ENCODE peak calls at places on chromosomes 16 and 17, in five cellular contexts. F is upper lobe of right lung, C is small intestine, B is ascending aorta, W is tibial artery. Q is an unnamed sample.
A peak's percentile ranks its signal among the peaks of the same experiment; 100 is the strongest.

GRCh38 chr16:14186007-14186953 is 115.2 kb downstream of the MRTFB start:
- DNase-seq in F (no peak), C (no peak), B (no peak), W (peak; percentile 32), Q (peak; percentile 18)

GRCh38 chr16:82363026-82363816 is 193.2 kb upstream of the MPHOSPH6 start:
- DNase-seq in F (no peak), C (no peak), B (no peak), W (no peak), Q (no peak)

GRCh38 chr17:43855061-43855460 is 8.1 kb downstream of the CD300LG start:
- DNase-seq in F (peak; percentile 58), C (no peak), B (no peak), W (no peak), Q (no peak)

GRCh38 chr16:1310832-1311200 is 1.4 kb downstream of the UBE2I start:
- DNase-seq in F (no peak), C (no peak), B (no peak), W (no peak), Q (no peak)

GRCh38 chr16:88617268-88618031 is 20.9 kb upstream of the IL17C start:
- DNase-seq in F (no peak), C (peak; percentile 92), B (no peak), W (no peak), Q (no peak)

GRCh38 chr16:81127051-81127450 is 30.9 kb upstream of the GCSH start:
- DNase-seq in F (no peak), C (no peak), B (no peak), W (no peak), Q (no peak)

GRCh38 chr17:61340431-61340830 is 59.2 kb upstream of the TBX2 start:
- DNase-seq in F (no peak), C (no peak), B (no peak), W (no peak), Q (no peak)

GRCh38 chr17:18156171-18156975 is 27.3 kb upstream of the ALKBH5 start:
- DNase-seq in F (no peak), C (no peak), B (no peak), W (no peak), Q (no peak)

GRCh38 chr16:12611006-12611477 is 192.6 kb downstream of the CPPED1 start:
- DNase-seq in F (no peak), C (no peak), B (no peak), W (no peak), Q (no peak)

DNA sequence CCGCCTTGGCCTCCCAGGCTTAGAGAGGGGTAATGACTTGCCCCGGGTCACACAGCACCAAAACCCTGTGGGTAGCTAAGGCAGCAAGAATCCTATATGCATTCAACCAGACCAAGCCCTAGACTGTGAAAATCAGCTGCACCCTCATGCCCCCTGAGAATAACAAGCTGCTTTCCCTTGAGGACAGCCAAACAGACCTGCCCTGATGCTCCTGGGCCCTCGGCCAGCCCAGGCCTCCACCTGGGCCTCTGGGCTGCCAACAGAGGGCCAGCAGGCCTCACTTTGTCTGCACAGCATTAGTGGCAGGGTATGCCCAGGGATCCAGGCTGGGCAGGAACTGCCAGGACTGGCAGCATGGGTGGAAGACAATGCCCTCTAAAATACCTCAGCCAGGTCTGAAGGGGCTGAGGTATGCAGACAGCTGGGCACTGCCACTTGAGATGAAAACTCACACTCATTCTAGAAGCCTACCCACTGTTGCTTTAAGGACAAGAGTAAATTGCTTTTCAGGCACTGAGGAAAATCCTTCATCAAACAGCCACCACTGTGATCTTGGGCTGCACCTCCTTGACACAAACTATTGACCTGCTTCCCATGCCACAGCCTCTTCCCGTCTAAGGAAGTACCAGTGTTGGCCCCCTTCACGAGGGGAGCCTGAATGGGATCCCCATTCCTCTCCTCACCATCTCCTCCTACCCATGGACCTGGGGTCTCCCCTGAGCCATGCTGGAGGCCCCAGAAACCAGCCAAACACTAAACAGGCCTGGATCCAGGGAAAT is 8.8 kb downstream of the ST3GAL2 start:
- DNase-seq in F (no peak), C (no peak), B (no peak), W (no peak), Q (no peak)
- H3K27ac ChIP-seq in F (peak overlapping the region; percentile 85), C (peak overlapping the region; percentile 69), B (peak overlapping the region; percentile 37), W (no peak overlapping the region), Q (no peak overlapping the region)

DNA sequence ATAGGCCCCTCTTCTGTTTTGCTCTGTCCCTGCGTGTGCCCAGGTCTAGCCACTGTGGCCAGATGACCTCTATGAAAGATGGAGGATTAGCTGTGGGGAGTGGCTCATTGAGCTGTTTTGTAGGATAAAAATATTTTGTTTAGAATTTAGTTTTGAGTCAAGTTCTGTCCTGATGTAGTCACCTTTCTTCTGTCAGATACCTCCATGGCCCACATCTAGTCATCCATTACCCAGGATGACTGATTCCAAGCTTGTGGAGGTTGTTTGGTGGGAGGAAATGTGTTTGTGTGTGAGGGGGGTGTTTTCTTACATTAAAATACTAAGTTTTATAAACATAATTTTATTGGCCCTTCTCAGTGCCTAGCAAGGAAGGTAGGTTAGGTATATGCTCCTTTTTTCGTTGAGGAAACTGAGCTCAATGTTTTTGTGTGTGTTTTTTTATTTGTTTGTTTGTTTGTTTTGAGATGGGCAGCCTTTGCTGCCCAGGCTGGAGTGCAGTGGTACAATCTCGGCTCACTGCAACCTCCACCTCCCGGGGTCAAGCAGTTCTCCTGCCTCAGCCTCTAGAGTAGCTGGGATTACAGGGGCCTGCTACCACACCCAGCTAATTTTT is 16.3 kb downstream of the SNX11 start:
- DNase-seq in F (no peak), C (no peak), B (no peak), W (no peak), Q (no peak)
- H3K27ac ChIP-seq in F (no peak overlapping the region), C (no peak overlapping the region), B (no peak overlapping the region), W (no peak overlapping the region), Q (peak overlapping the region; percentile 100)

GRCh38 chr16:27198451-27199234 is 4.7 kb upstream of the KDM8 start:
- DNase-seq in F (no peak), C (no peak), B (no peak), W (no peak), Q (no peak)

GRCh38 chr16:27195941-27196595 is 7.3 kb upstream of the KDM8 start:
- DNase-seq in F (no peak), C (peak; percentile 77), B (no peak), W (no peak), Q (no peak)

GRCh38 chr16:27197004-27197403 is 6.3 kb upstream of the KDM8 start:
- DNase-seq in F (no peak), C (no peak), B (no peak), W (no peak), Q (no peak)

GRCh38 chr16:27193300-27193990 is 9.9 kb upstream of the KDM8 start:
- DNase-seq in F (no peak), C (no peak), B (no peak), W (no peak), Q (no peak)

GRCh38 chr16:27195068-27195741 is 8.1 kb upstream of the KDM8 start:
- DNase-seq in F (no peak), C (no peak), B (no peak), W (no peak), Q (no peak)
- H3K27ac ChIP-seq in F (no peak overlapping the region), C (no peak overlapping the region), B (no peak overlapping the region), W (no peak overlapping the region), Q (no peak overlapping the region)

GRCh38 chr17:64386412-64387144 is 4.1 kb downstream of the PECAM1 start:
- DNase-seq in F (peak; percentile 54), C (no peak), B (no peak), W (no peak), Q (no peak)

GRCh38 chr17:64387145-64387473 is 3.6 kb downstream of the PECAM1 start:
- DNase-seq in F (peak; percentile 36), C (no peak), B (no peak), W (no peak), Q (no peak)

GRCh38 chr17:64387545-64388171 is 3.0 kb downstream of the PECAM1 start:
- DNase-seq in F (peak; percentile 58), C (no peak), B (no peak), W (no peak), Q (no peak)

GRCh38 chr17:64384253-64385186 is 6.1 kb downstream of the PECAM1 start:
- DNase-seq in F (peak; percentile 5), C (no peak), B (no peak), W (no peak), Q (no peak)

DNA sequence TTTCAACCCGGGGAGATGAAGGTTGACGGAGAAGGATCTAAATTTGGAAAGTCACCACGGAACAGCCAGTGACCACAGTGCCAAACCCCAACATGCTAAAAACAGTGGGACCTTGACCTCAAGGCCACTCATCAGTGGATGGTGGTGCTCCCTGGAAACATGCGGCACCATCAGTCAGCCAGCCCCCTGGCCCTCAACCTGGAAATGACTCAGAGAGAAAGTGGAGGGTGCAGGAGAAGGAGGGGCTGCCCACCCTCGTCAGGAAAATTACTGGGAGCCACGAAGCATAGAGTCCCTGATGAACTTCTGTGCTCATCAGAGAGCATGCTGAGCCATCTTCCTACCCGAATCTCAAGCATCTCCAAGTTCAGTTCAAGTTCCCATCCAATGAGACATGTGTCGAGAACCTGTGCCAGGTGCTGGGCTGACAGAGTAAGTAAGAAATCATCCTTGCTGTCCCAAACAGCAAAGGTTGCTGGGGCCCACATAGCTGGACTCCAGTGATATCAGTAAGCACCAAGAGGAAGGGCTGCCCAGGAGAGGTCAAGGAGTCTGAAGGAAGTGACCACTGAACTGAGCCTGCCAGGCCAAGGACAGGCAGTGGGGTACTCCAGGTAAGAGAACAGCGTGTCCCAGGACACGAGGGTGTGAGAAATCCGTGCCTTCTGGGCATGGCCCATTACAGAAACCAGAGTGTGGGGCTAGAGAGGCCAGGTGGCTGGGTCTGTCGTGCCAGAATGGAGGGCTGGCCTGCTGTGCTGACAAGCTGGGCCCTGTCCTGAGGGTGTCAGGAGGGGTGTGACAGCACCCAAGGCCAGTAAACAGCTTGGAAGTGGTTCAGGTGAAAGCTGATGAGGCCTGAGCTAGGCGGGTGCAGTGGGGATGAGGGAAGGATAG is 5.2 kb downstream of the PECAM1 start:
- DNase-seq in F (peak; percentile 60), C (no peak), B (peak; percentile 88), W (peak; percentile 73), Q (no peak)
- H3K27ac ChIP-seq in F (peak overlapping the region; percentile 88), C (peak overlapping the region; percentile 39), B (peak overlapping the region; percentile 73), W (peak overlapping the region; percentile 61), Q (no peak overlapping the region)

DNA sequence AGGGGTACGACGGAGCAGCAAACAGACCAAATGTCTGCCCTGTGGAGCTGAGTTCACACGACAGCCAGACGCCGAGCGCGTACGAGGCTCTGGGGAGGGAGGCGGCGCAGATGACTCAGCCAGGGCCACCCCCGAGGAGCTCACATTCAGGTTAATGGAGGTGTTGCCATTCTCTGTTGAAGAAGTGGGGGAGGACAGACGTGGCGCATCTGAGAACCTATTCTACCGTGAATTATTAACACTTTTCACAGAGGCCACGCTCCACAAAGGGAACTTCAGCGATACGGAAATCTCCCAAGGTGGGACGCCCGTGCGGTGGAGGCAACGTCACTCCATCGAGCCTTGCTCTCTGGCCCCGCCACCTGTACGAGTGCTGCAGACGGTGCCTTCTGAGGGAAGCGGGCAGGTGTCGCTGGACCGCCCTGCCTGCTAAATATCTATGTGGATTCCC is 19.2 kb downstream of the ABR start:
- DNase-seq in F (no peak), C (no peak), B (no peak), W (no peak), Q (no peak)
- H3K27ac ChIP-seq in F (no peak overlapping the region), C (no peak overlapping the region), B (no peak overlapping the region), W (no peak overlapping the region), Q (no peak overlapping the region)

GRCh38 chr17:9105068-9105868 is 84.0 kb downstream of the NTN1 start:
- DNase-seq in F (no peak), C (no peak), B (no peak), W (no peak), Q (no peak)
- H3K27ac ChIP-seq in F (no peak overlapping the region), C (no peak overlapping the region), B (peak overlapping the region; percentile 65), W (peak overlapping the region; percentile 47), Q (no peak overlapping the region)